ENCODE peak calls at places on chromosomes 6 and 20, in seven cellular contexts. Q is neuronal stem cell, R is trophoblast cell, C is H9, I is mesenchymal stem cell, Z is H1, L is mesendoderm. O is an unnamed sample.

GRCh38 chr6:2285510-2285909 is 40.1 kb upstream of the GMDS start:
- DNase-seq in Q (no peak), L (no peak), I (no peak), Z (no peak), C (no peak), R (no peak), O (no peak)

GRCh38 chr6:97726378-97726777 is 443.4 kb upstream of the MMS22L start:
- DNase-seq in Z (peak; percentile 9), C (peak; percentile 39), Q (no peak), I (no peak), L (peak; percentile 62), R (no peak), O (no peak)

GRCh38 chr6:14288910-14289309 is 171.3 kb downstream of the CD83 start:
- DNase-seq in L (no peak), I (no peak), C (no peak), R (peak; percentile 56), Q (no peak), Z (no peak), O (no peak)

GRCh38 chr6:113882341-113882740 is 25.2 kb downstream of the MARCKS start:
- DNase-seq in I (no peak), Z (no peak), R (no peak), Q (no peak), C (no peak), L (no peak), O (no peak)

GRCh38 chr20:4729265-4729664 is 7.6 kb downstream of the PRND start:
- DNase-seq in C (no peak), L (no peak), Z (no peak), R (no peak), Q (no peak), I (no peak), O (no peak)

GRCh38 chr6:34243901-34244884 is 4.6 kb downstream of the SMIM29 start:
- DNase-seq in C (peak; percentile 63), Z (no peak), Q (no peak), R (peak; percentile 59), I (peak; percentile 95), L (peak; percentile 86), O (peak; percentile 95)

GRCh38 chr6:9606435-9607134 is 808.3 kb downstream of the TFAP2A start:
- DNase-seq in I (no peak), Q (peak; percentile 1), R (no peak), Z (peak; percentile 54), C (peak; percentile 73), L (peak; percentile 59), O (no peak)

GRCh38 chr20:33933469-33933909 is 60.2 kb upstream of the RALY start:
- DNase-seq in I (peak; percentile 64), Q (peak; percentile 38), Z (peak; percentile 51), R (peak; percentile 31), C (peak; percentile 82), L (peak; percentile 90), O (peak; percentile 55)

GRCh38 chr6:149451361-149452061 is 33.3 kb downstream of the ZC3H12D start:
- DNase-seq in L (no peak), C (no peak), I (no peak), Z (no peak), R (no peak), Q (no peak), O (no peak)

GRCh38 chr6:149455028-149455732 is 29.6 kb downstream of the ZC3H12D start:
- DNase-seq in Q (no peak), R (no peak), I (no peak), L (no peak), C (no peak), Z (no peak), O (no peak)

GRCh38 chr6:149452062-149452939 is 32.5 kb downstream of the ZC3H12D start:
- DNase-seq in I (no peak), R (no peak), Z (no peak), L (no peak), C (no peak), Q (no peak), O (no peak)

GRCh38 chr6:149454405-149454848 is 30.4 kb downstream of the ZC3H12D start:
- DNase-seq in I (peak; percentile 69), Q (no peak), Z (no peak), R (no peak), L (no peak), C (no peak), O (peak; percentile 84)

DNA sequence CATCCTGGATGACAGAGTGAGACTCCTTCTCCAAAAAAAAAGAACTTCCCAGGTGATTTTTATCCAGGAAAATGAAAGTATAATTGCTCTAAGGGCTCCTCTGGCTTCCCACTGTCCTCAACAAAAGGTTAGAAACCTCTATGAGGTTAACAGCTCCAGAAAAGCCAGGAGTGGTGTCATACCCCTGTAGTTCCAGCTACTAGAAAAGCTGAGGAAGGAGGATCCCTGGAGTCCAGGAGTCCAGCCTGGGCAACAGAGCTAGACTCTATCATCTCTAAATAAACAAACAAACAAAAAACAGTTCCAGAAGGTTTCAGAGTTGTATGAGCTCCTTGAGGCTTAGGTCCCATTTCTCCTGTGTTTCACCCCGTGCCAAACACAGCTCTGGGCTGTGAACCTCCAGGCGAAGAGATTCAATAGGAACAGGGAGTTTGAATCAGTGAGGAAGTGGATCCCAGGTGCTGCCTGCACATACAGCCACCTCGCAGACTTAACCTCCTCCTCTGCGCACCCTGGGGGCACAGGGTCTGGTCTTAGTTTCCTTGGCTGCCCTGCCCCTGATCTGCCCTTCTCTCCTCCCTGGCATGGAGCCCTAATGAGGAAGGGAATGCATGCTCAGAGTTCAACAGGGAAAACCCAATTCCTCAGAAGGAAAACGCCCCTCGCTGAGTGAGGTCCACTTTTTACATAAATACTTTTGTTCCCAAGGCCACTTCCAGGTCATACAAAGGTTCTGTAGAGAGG is 31.0 kb downstream of the ZC3H12D start:
- DNase-seq in L (no peak), Z (no peak), C (no peak), Q (no peak), R (no peak), I (no peak), O (no peak)
- H2BK120ac ChIP-seq in L (no peak overlapping the region), Z (no peak overlapping the region), C (no peak overlapping the region), Q (no peak overlapping the region), R (no peak overlapping the region), I (peak overlapping the region; percentile 77), O (no peak overlapping the region)

GRCh38 chr6:52577022-52577777 is at the start of gene TRAM2:
- DNase-seq in I (peak; percentile 86), Q (peak; percentile 91), L (peak; percentile 88), C (peak; percentile 80), Z (no peak), R (peak; percentile 62), O (peak; percentile 74)

GRCh38 chr6:52576054-52576391 is 837 bp downstream of the TRAM2 start:
- DNase-seq in L (no peak), R (no peak), Q (no peak), Z (no peak), C (no peak), I (no peak), O (no peak)

GRCh38 chr6:52574709-52575489 is 2.0 kb downstream of the TRAM2 start:
- DNase-seq in C (no peak), I (peak; percentile 81), Q (no peak), Z (no peak), R (peak; percentile 40), L (no peak), O (no peak)

GRCh38 chr6:52576392-52577021 is 353 bp downstream of the TRAM2 start:
- DNase-seq in Q (peak; percentile 63), I (peak; percentile 88), Z (no peak), C (peak; percentile 76), R (peak; percentile 67), L (peak; percentile 92), O (peak; percentile 85)

DNA sequence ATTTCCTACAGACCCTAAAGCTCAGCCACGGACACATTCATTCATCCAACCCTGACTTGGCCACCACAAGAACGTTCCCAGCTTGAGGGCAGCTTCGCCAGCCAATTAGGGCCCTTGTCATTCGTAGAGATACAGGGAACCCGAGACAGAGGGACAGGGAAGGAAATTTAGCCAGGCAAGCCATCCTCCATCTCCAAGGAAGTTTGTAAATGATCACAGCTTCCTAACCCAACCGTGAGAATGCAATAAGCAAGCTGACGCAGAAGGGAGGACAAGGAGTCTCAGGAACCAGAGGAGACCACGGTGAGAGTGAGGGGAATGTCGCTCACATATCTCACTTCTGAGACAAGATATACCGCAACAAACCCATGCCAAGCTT is 1.4 kb downstream of the TRAM2 start:
- DNase-seq in Q (no peak), I (peak; percentile 47), Z (no peak), L (no peak), R (no peak), C (no peak), O (no peak)
- H3K4me1 ChIP-seq in Q (peaks cover 31% of the 10 kb centered on the region), I (peaks cover 19% of the 10 kb centered on the region), Z (peaks cover 14% of the 10 kb centered on the region), L (peaks cover 34% of the 10 kb centered on the region), R (peaks cover 46% of the 10 kb centered on the region), C (peaks cover 24% of the 10 kb centered on the region), O (peaks cover 23% of the 10 kb centered on the region)

DNA sequence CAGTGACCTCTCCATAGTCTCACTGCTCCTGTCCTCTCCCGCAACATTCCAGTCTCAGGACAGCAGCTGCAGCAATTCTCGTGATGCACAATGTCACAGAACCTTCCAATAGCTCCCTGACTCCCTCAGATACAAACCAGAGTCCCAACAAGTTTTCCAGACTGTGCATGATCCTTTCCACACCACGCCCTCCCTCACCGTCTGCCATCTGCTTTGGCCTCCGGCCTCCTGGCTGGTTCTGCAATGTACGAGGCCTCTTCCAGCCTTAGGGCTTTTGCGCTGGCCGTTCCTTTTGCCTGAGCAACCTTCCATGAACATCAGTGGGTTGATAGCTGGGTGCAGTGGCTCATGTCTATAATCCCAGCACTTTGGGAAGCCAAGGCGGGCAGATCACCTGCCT is 9.6 kb downstream of the FNDC1 start:
- DNase-seq in Q (no peak), I (no peak), R (peak; percentile 90), C (no peak), Z (no peak), L (no peak), O (no peak)
- H2BK120ac ChIP-seq in Q (no peak overlapping the region), I (no peak overlapping the region), R (no peak overlapping the region), C (no peak overlapping the region), Z (no peak overlapping the region), L (no peak overlapping the region), O (no peak overlapping the region)

GRCh38 chr6:44060622-44061374 is 66.5 kb downstream of the MRPL14 start:
- DNase-seq in Z (no peak), C (no peak), L (no peak), Q (no peak), I (no peak), R (no peak), O (no peak)

GRCh38 chr6:44061375-44062104 is 65.7 kb downstream of the MRPL14 start:
- DNase-seq in Q (no peak), C (no peak), I (peak; percentile 83), Z (no peak), L (no peak), R (no peak), O (peak; percentile 84)

GRCh38 chr6:44062771-44063560 is 64.3 kb downstream of the MRPL14 start:
- DNase-seq in R (no peak), I (no peak), Z (no peak), C (peak; percentile 90), Q (no peak), L (peak; percentile 85), O (no peak)

GRCh38 chr6:44063561-44064059 is 63.6 kb downstream of the MRPL14 start:
- DNase-seq in L (no peak), C (no peak), I (no peak), Z (no peak), R (no peak), Q (no peak), O (no peak)

DNA sequence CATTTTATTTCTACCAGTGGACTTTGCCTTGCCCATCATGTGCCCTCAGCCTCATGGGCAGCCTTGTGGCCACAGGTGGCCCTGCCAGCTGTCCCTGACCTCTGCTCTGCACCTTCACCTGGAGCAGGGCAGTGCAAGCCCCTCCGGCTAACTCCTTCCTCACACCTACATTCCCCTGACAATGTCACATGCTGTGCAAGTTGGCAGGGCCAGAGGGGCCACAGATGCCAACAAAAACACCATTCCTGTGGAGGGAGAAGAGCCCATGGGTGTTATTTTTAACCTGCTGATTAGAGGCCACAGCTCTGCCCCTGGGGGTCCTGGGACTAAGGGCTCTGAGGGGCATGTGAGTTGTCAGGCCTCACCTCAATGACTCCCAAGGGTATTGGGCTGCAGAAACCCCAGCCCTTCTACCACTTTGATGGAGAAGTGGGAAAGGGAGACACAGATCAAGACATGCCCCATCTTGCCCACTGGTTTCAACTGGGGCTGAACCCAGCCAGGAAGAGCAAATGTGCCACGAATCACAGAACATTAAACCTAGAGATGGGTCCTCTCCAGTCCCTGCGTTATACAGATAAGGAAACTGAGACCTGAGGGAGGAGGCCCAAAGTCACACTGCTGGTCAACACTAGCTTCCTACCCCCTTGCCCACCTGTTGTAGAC is 65.0 kb downstream of the MRPL14 start:
- DNase-seq in C (no peak), I (no peak), Z (no peak), R (no peak), L (no peak), Q (no peak), O (no peak)
- H3K4me1 ChIP-seq in C (no peaks in the 10 kb centered on the region), I (peaks cover 47% of the 10 kb centered on the region), Z (no peaks in the 10 kb centered on the region), R (peaks cover 43% of the 10 kb centered on the region), L (peaks cover 9% of the 10 kb centered on the region), Q (peaks cover 2% of the 10 kb centered on the region), O (peaks cover 64% of the 10 kb centered on the region)

O was measured in IMR-90.